ENCODE peak calls at places on chromosomes 1 and 21, in nine cellular contexts. G is NCI-H510A treated with DMSO at 0.1 percent for 48 hours; U is NCI-H1417; H is dorsolateral prefrontal cortex; D is stimulated activated CD4-positive, alpha-beta T cell treated with anti-CD3 and anti-CD28 coated beads, Interleukin-12 subunit alpha, Interleukin-12 subunit beta, amount 100 ng/mL, for 4 hours; J is HFFc6; S is NCI-H1105; A is right lobe of liver; B is activated CD8-positive, alpha-beta memory T cell treated with anti-CD3 and anti-CD28 coated beads, Interleukin-2, amount 10 ng/mL, durations not matched to agents 7 days and 5 days. T is an unnamed sample.

GRCh38 chr21:39385299-39386145 is 36.6 kb upstream of the HMGN1 start:
- DNase-seq in G (peak; percentile 80), U (no peak), H (peak; percentile 85), D (peak; percentile 59), J (no peak), S (peak; percentile 73), A (peak; percentile 91), B (peak; percentile 82), T (peak; percentile 38)

GRCh38 chr1:27011058-27011764 is 1.4 kb downstream of the TENT5B start:
- DNase-seq in G (no peak), U (no peak), H (no peak), D (no peak), J (peak; percentile 78), S (no peak), A (no peak), B (no peak), T (no peak)

GRCh38 chr21:43922949-43923348 is 57.9 kb downstream of the AGPAT3 start:
- DNase-seq in G (no peak), U (no peak), H (no peak), D (no peak), J (no peak), S (no peak), A (no peak), B (no peak), T (no peak)

GRCh38 chr1:78227705-78228260 is 182.0 kb downstream of the GIPC2 start:
- DNase-seq in G (no peak), U (no peak), H (no peak), D (no peak), J (no peak), S (no peak), A (peak; percentile 52), B (no peak), T (no peak)

GRCh38 chr1:228392111-228392936 is 14.3 kb downstream of the TRIM11 start:
- DNase-seq in G (no peak), U (peak; percentile 10), H (peak; percentile 13), D (no peak), J (no peak), S (no peak), A (no peak), B (no peak), T (no peak)

GRCh38 chr1:67682659-67683197 is 2.3 kb upstream of the GADD45A start:
- DNase-seq in G (no peak), U (no peak), H (no peak), D (no peak), J (peak; percentile 92), S (no peak), A (no peak), B (no peak), T (no peak)

GRCh38 chr21:39531777-39532333 is 80.1 kb downstream of the SH3BGR start:
- DNase-seq in G (peak; percentile 9), U (peak; percentile 63), H (no peak), D (no peak), J (peak; percentile 2), S (no peak), A (no peak), B (no peak), T (no peak)

GRCh38 chr1:175679931-175680652 is 63.3 kb downstream of the TNR start:
- DNase-seq in G (no peak), U (no peak), H (peak; percentile 75), D (no peak), J (no peak), S (no peak), A (no peak), B (no peak), T (peak; percentile 84)

GRCh38 chr1:77487631-77488030 is 194.8 kb downstream of the ZZZ3 start:
- DNase-seq in G (no peak), U (no peak), H (no peak), D (no peak), J (no peak), S (no peak), A (no peak), B (no peak), T (no peak)

GRCh38 chr21:46352156-46352499 is 28.2 kb downstream of the PCNT start:
- DNase-seq in G (no peak), U (no peak), H (no peak), D (no peak), J (no peak), S (no peak), A (no peak), B (no peak), T (no peak)

GRCh38 chr1:223363856-223364684 is at the start of gene SUSD4:
- DNase-seq in G (peak; percentile 77), U (peak; percentile 91), H (no peak), D (peak; percentile 63), J (no peak), S (peak; percentile 82), A (no peak), B (peak; percentile 53), T (peak; percentile 38)

GRCh38 chr1:24900985-24901781 is 28.9 kb downstream of the RUNX3 start:
- DNase-seq in G (no peak), U (no peak), H (no peak), D (no peak), J (no peak), S (no peak), A (peak; percentile 36), B (peak; percentile 50), T (no peak)

GRCh38 chr1:79079770-79080169 is 73.2 kb upstream of the ADGRL4 start:
- DNase-seq in G (peak; percentile 86), U (no peak), H (no peak), D (no peak), J (peak; percentile 71), S (no peak), A (no peak), B (no peak), T (no peak)

GRCh38 chr21:45542667-45543370 is 579 bp upstream of the SLC19A1 start:
- DNase-seq in G (no peak), U (peak; percentile 43), H (peak; percentile 47), D (no peak), J (no peak), S (no peak), A (peak; percentile 49), B (peak; percentile 40), T (no peak)

GRCh38 chr1:184409011-184409410 is 22.2 kb downstream of the C1orf21 start:
- DNase-seq in G (no peak), U (no peak), H (no peak), D (no peak), J (no peak), S (no peak), A (no peak), B (no peak), T (no peak)

GRCh38 chr1:10960954-10961833 is 51.3 kb upstream of the TARDBP start:
- DNase-seq in G (peak; percentile 99), U (peak; percentile 88), H (peak; percentile 77), D (peak; percentile 86), J (peak; percentile 64), S (peak; percentile 84), A (peak; percentile 79), B (peak; percentile 86), T (peak; percentile 76)

GRCh38 chr1:167120899-167121298 is 27.0 kb downstream of the STYXL2 start:
- DNase-seq in G (no peak), U (peak; percentile 44), H (no peak), D (no peak), J (no peak), S (no peak), A (no peak), B (no peak), T (no peak)

GRCh38 chr1:10615932-10616671 is 141.4 kb downstream of the PEX14 start:
- DNase-seq in G (no peak), U (no peak), H (no peak), D (no peak), J (no peak), S (no peak), A (peak; percentile 34), B (no peak), T (no peak)

GRCh38 chr1:58768971-58769808 is 14.7 kb downstream of the JUN start:
- DNase-seq in G (peak; percentile 54), U (peak; percentile 72), H (peak; percentile 54), D (peak; percentile 52), J (peak; percentile 55), S (peak; percentile 50), A (peak; percentile 78), B (peak; percentile 50), T (peak; percentile 35)

GRCh38 chr1:3013371-3014038 is 7.8 kb upstream of the ACTRT2 start:
- DNase-seq in G (no peak), U (no peak), H (peak; percentile 32), D (no peak), J (no peak), S (no peak), A (no peak), B (no peak), T (no peak)

GRCh38 chr1:183279835-183280234 is 93.8 kb downstream of the LAMC2 start:
- DNase-seq in G (no peak), U (no peak), H (no peak), D (no peak), J (peak; percentile 99), S (no peak), A (peak; percentile 65), B (no peak), T (no peak)

GRCh38 chr21:16912075-16912474 is 600.8 kb upstream of the CXADR start:
- DNase-seq in G (no peak), U (no peak), H (no peak), D (no peak), J (peak; percentile 12), S (no peak), A (no peak), B (no peak), T (no peak)

GRCh38 chr1:2523891-2524609 is 2.3 kb downstream of the PANK4 start:
- DNase-seq in G (no peak), U (no peak), H (no peak), D (no peak), J (no peak), S (no peak), A (no peak), B (peak; percentile 89), T (no peak)

GRCh38 chr1:214303538-214303937 is 22.6 kb downstream of the SMYD2 start:
- DNase-seq in G (no peak), U (no peak), H (peak; percentile 64), D (no peak), J (no peak), S (no peak), A (no peak), B (no peak), T (peak; percentile 10)

GRCh38 chr1:198788561-198789064 is 149.8 kb downstream of the PTPRC start:
- DNase-seq in G (no peak), U (peak; percentile 40), H (no peak), D (no peak), J (no peak), S (no peak), A (no peak), B (peak; percentile 53), T (no peak)

T was measured in hippocampal formation.